ENCODE peak calls at places on chromosomes 7 and 10, in five cellular contexts. W is small intestine; N is activated CD4-positive, alpha-beta memory T cell treated with anti-CD3 and anti-CD28 coated beads for 36 hours; S is stimulated activated CD8-positive, alpha-beta memory T cell treated with anti-CD3 and anti-CD28 coated beads, Interleukin-4, amount 100 ng/mL, for 48 hours; O is A172. Q is an unnamed sample.

GRCh38 chr7:47384755-47385475 is 197.0 kb downstream of the TNS3 start:
- DNase-seq in W (no peak), N (no peak), S (no peak), O (no peak), Q (no peak)

GRCh38 chr10:14466256-14466655 is 135.5 kb upstream of the FRMD4A start:
- DNase-seq in W (no peak), N (no peak), S (no peak), O (peak), Q (no peak)

GRCh38 chr7:32869716-32870115 is 21.8 kb downstream of the KBTBD2 start:
- DNase-seq in W (no peak), N (no peak), S (no peak), O (no peak), Q (no peak)

GRCh38 chr7:156474241-156474743 is 166.3 kb upstream of the RNF32 start:
- DNase-seq in W (peak), N (no peak), S (no peak), O (peak), Q (no peak)

GRCh38 chr10:96651998-96652431 is 65.2 kb upstream of the TM9SF3 start:
- DNase-seq in W (no peak), N (peak), S (peak), O (no peak), Q (peak)

GRCh38 chr10:129550111-129550510 is 83.1 kb downstream of the MGMT start:
- DNase-seq in W (no peak), N (no peak), S (no peak), O (no peak), Q (no peak)

GRCh38 chr7:128408709-128409434 is 910 bp downstream of the IMPDH1 start:
- DNase-seq in W (no peak), N (no peak), S (no peak), O (no peak), Q (no peak)

GRCh38 chr10:987635-987905 is 664 bp upstream of the GTPBP4 start:
- DNase-seq in W (no peak), N (no peak), S (no peak), O (no peak), Q (no peak)

GRCh38 chr7:117673367-117673766 is 193.5 kb downstream of the CFTR start:
- DNase-seq in W (peak), N (no peak), S (no peak), O (no peak), Q (peak)

GRCh38 chr7:104528142-104528541 is 199.7 kb downstream of the LHFPL3 start:
- DNase-seq in W (no peak), N (no peak), S (no peak), O (no peak), Q (no peak)

GRCh38 chr7:136071106-136071505 is 93.9 kb upstream of the MTPN start:
- DNase-seq in W (no peak), N (no peak), S (no peak), O (no peak), Q (no peak)

GRCh38 chr7:23419160-23419559 is 51.1 kb downstream of the IGF2BP3 start:
- DNase-seq in W (no peak), N (no peak), S (no peak), O (no peak), Q (no peak)

GRCh38 chr10:46026106-46026505 is 4.3 kb downstream of the NCOA4 start:
- DNase-seq in W (no peak), N (no peak), S (no peak), O (no peak), Q (no peak)

GRCh38 chr10:87966454-87966853 is 103.0 kb downstream of the PTEN start:
- DNase-seq in W (no peak), N (no peak), S (no peak), O (no peak), Q (no peak)

GRCh38 chr7:29122750-29123149 is 23.6 kb downstream of the CPVL start:
- DNase-seq in W (no peak), N (no peak), S (no peak), O (no peak), Q (no peak)

GRCh38 chr7:132225216-132226030 is 350.8 kb downstream of the PLXNA4 start:
- DNase-seq in W (peak), N (no peak), S (no peak), O (no peak), Q (peak)

GRCh38 chr10:73965890-73966768 is 31.8 kb upstream of the VCL start:
- DNase-seq in W (peak), N (no peak), S (no peak), O (peak), Q (peak)

GRCh38 chr7:155918720-155919399 is 106.6 kb upstream of the SHH start:
- DNase-seq in W (peak), N (no peak), S (no peak), O (peak), Q (peak)

GRCh38 chr7:152859781-152860191 is 100.2 kb downstream of the ACTR3B start:
- DNase-seq in W (no peak), N (no peak), S (peak), O (peak), Q (no peak)

GRCh38 chr7:28408974-28409715 is 3.2 kb upstream of the CREB5 start:
- DNase-seq in W (peak), N (peak), S (peak), O (peak), Q (peak)

GRCh38 chr7:20114463-20114862 is 102.7 kb downstream of the MACC1 start:
- DNase-seq in W (no peak), N (no peak), S (no peak), O (no peak), Q (peak)

GRCh38 chr10:116271593-116272496 is 1.2 kb downstream of the GFRA1 start:
- DNase-seq in W (no peak), N (no peak), S (no peak), O (peak), Q (no peak)

GRCh38 chr7:80027616-80028173 is 106.9 kb upstream of the GNAI1 start:
- DNase-seq in W (peak), N (no peak), S (no peak), O (no peak), Q (no peak)

GRCh38 chr7:136997735-136998134 is 129.3 kb downstream of the CHRM2 start:
- DNase-seq in W (no peak), N (no peak), S (no peak), O (no peak), Q (no peak)

GRCh38 chr10:11899067-11899876 is 76.1 kb downstream of the PROSER2 start:
- DNase-seq in W (no peak), N (no peak), S (no peak), O (no peak), Q (no peak)

GRCh38 chr10:52566471-52567246 is 205.9 kb downstream of the MBL2 start:
- DNase-seq in W (peak), N (no peak), S (no peak), O (peak), Q (no peak)

GRCh38 chr7:77504951-77505350 is 32.1 kb upstream of the PTPN12 start:
- DNase-seq in W (no peak), N (no peak), S (no peak), O (no peak), Q (no peak)

GRCh38 chr10:31121074-31121685 is 89.5 kb upstream of the ZNF438 start:
- DNase-seq in W (no peak), N (no peak), S (peak), O (no peak), Q (no peak)

GRCh38 chr10:92244796-92245195 is 46.1 kb downstream of the CPEB3 start:
- DNase-seq in W (no peak), N (no peak), S (no peak), O (no peak), Q (no peak)

GRCh38 chr7:69419928-69420327 is 178.3 kb upstream of the AUTS2 start:
- DNase-seq in W (peak), N (no peak), S (no peak), O (peak), Q (no peak)

GRCh38 chr7:45924283-45924682 is 3.2 kb upstream of the IGFBP3 start:
- DNase-seq in W (no peak), N (no peak), S (no peak), O (peak), Q (no peak)

GRCh38 chr7:816751-817671 is 15.3 kb upstream of the SUN1 start:
- DNase-seq in W (peak), N (peak), S (peak), O (peak), Q (peak)

GRCh38 chr10:69629519-69629896 is 539 bp upstream of the FAM241B start:
- DNase-seq in W (no peak), N (no peak), S (no peak), O (no peak), Q (no peak)

GRCh38 chr7:6536262-6536770 is 14.9 kb downstream of the GRID2IP start:
- DNase-seq in W (no peak), N (peak), S (no peak), O (peak), Q (peak)